ENCODE peak calls at places on chromosomes 13 and 19, in four cellular contexts. P is A549, Q is K562, L is HepG2. V is an unnamed sample.

GRCh38 chr13:38417727-38418126 is 68.1 kb downstream of the UFM1 start:
- DNase-seq in L (peak), P (no peak), Q (peak), V (peak)

GRCh38 chr13:101144808-101145419 is 271.4 kb downstream of the NALCN start:
- DNase-seq in P (no peak), Q (peak), L (peak), V (peak)

GRCh38 chr13:111270126-111270525 is 50.3 kb upstream of the TEX29 start:
- DNase-seq in Q (no peak), L (no peak), P (no peak), V (no peak)

GRCh38 chr13:67200605-67201004 is 29.5 kb downstream of the PCDH9 start:
- DNase-seq in Q (no peak), L (no peak), P (no peak), V (no peak)

GRCh38 chr13:80884031-80884785 is 543.3 kb upstream of the SPRY2 start:
- DNase-seq in Q (no peak), L (no peak), P (no peak), V (no peak)

GRCh38 chr13:114115191-114115671 is 17.2 kb downstream of the RASA3 start:
- DNase-seq in L (peak), Q (peak), P (no peak), V (peak)

GRCh38 chr13:114130708-114131580 is 1.5 kb downstream of the RASA3 start:
- DNase-seq in L (no peak), P (peak), Q (peak), V (peak)

GRCh38 chr13:25756251-25756650 is 295.6 kb downstream of the SHISA2 start:
- DNase-seq in Q (no peak), P (no peak), L (no peak), V (no peak)

GRCh38 chr19:47473336-47473735 is 1.6 kb upstream of the SLC8A2 start:
- DNase-seq in Q (no peak), L (no peak), P (no peak), V (no peak)

GRCh38 chr13:43153436-43154082 is 130.2 kb downstream of the DNAJC15 start:
- DNase-seq in Q (no peak), L (no peak), P (peak), V (peak)

GRCh38 chr19:18046066-18046718 is 38.2 kb downstream of the ARRDC2 start:
- DNase-seq in Q (peak), P (no peak), L (peak), V (peak)

GRCh38 chr13:21124853-21125252 is 51.5 kb downstream of the SKA3 start:
- DNase-seq in L (peak), P (no peak), Q (no peak), V (peak)

DNA sequence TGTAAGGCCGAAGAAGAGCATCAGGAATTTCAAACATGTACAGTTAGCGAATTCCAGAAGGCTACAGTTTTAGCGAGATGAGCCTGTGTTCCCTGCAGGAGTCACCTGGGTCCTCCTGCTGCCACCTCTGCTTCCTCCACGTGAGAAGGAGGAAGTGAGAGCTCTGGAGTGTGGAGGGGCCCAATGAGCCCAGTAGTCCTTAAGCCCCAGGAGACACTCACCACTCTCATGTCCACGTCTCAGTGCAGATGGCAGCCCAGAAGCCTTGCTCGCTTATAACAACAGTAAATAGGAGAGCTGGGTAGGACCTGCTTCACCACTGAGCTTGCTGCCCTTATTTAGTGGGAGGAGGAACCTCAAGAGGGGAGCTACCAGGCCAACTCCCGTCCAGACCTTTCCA is 44.3 kb downstream of the SERP2 start:
- DNase-seq in L (no peak), Q (no peak), P (no peak), V (no peak)
- TF ChIP-seq MAZ in L (no peak), Q (no peak), P (no peak), V (no peak)

DNA sequence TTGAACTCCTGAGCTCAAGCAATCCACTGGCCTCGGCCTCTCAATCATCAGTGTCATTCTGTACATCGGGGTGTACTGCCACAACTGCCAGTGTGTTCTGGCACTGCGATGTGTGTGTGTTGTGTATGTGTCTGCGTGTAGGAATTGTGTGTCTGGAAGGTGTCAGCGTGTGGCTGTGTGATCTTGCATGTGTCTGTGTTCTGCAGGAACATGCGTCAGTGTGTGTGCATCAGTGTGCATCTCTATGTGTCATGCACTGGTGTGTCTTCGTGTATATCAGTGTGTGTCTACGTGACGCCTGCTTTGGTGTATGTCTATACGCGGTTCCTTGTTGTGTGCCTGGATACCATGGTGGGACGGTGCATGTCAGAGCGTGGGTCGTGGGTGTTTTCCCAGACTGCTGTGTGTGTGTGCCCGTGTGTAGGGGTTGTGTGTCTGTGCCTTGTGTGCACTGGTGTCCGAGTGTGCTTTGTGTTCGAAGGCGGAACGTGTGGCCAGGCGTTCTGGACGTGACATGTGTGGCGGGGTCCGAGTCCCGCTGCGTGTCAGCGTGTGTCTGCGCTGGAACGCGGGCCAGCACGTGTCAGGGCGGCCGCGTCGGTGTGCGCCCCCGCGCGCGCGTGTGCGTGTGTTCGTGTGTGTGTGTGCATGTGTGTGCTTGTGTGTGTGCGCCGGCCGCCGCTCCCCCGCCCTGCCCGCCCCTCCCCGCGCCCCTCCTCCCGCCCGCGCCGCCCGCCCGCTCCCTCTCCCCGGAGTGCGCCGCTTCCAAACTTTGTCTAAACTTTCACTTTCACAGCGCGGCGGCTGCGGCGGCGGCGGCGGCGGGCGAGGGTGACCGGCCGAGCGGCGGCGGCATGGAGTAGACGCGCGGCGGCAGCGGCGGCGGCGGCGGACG is at the start of gene NFIX:
- DNase-seq in Q (peak), L (peak), P (no peak), V (peak)
- TF ChIP-seq MAZ in Q (no peak), L (no peak), P (no peak), V (no peak)

DNA sequence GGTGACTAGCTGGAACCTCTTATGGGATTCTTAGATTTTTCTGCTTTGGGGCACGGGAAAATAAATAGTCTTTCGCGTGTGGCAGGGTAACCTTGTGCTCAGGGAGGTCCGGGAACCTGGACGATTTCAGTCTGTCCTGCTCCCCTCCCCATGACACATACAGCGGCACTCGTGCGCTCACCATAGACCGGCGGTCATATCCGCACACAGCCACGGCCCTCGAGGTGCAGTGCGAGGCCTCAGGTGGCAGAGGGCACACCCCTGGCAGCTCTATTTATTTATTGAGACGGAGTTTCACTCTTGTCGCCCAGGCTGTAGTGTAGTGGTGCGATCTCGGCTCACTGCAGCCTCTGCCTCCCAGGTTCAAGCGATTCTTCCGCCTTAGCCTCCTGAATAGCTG is 3.0 kb downstream of the ONECUT3 start:
- DNase-seq in Q (no peak), L (no peak), P (no peak), V (no peak)
- TF ChIP-seq MAZ in Q (no peak), L (no peak), P (no peak), V (no peak)

GRCh38 chr19:21022996-21023395 is 2.5 kb downstream of the ZNF430 start:
- DNase-seq in L (peak), P (no peak), Q (peak), V (peak)
- TF ChIP-seq MAZ in L (no peak), P (no peak), Q (no peak), V (no peak)

V was measured in IMR-90.